ENCODE peak calls at places on chromosomes 2 and 18, in nine cellular contexts. Y is fibroblast of lung; B is B cell; S is brain microvascular endothelial cell; H is activated naive CD8-positive, alpha-beta T cell treated with anti-CD3 and anti-CD28 coated beads, Interleukin-2, amount 50 U/mL, for 24 hours; Q is astrocyte of the spinal cord; T is GM06990; Z is epithelial cell of esophagus; N is GM03348. J is an unnamed sample.

GRCh38 chr2:217931846-217932560 is 70.8 kb downstream of the TNS1 start:
- DNase-seq in Y (no peak), B (no peak), S (no peak), H (no peak), Q (no peak), T (no peak), Z (no peak), N (no peak), J (no peak)

GRCh38 chr2:37720533-37721218 is 49.2 kb upstream of the CDC42EP3 start:
- DNase-seq in Y (peak; percentile 12), B (no peak), S (no peak), H (no peak), Q (no peak), T (no peak), Z (no peak), N (peak; percentile 25), J (no peak)

GRCh38 chr18:62510744-62511143 is 12.1 kb upstream of the ZCCHC2 start:
- DNase-seq in Y (no peak), B (no peak), S (no peak), H (no peak), Q (no peak), T (no peak), Z (peak; percentile 41), N (no peak), J (no peak)

GRCh38 chr2:68709421-68709911 is 25.1 kb upstream of the ARHGAP25 start:
- DNase-seq in Y (peak; percentile 41), B (peak; percentile 48), S (peak; percentile 24), H (no peak), Q (peak; percentile 53), T (no peak), Z (peak; percentile 57), N (peak; percentile 65), J (no peak)

GRCh38 chr2:120869659-120870466 is 134.2 kb downstream of the GLI2 start:
- DNase-seq in Y (no peak), B (no peak), S (no peak), H (no peak), Q (no peak), T (no peak), Z (no peak), N (no peak), J (no peak)

GRCh38 chr2:38171208-38171858 is 95.4 kb upstream of the CYP1B1 start:
- DNase-seq in Y (peak; percentile 18), B (no peak), S (no peak), H (no peak), Q (peak; percentile 69), T (no peak), Z (no peak), N (no peak), J (no peak)

GRCh38 chr2:237026981-237027711 is 58.5 kb upstream of the COPS8 start:
- DNase-seq in Y (peak; percentile 65), B (peak; percentile 32), S (peak; percentile 83), H (peak; percentile 40), Q (peak; percentile 80), T (no peak), Z (peak; percentile 85), N (peak; percentile 84), J (no peak)

GRCh38 chr18:21112140-21112473 is 494 bp upstream of the ROCK1 start:
- DNase-seq in Y (no peak), B (no peak), S (no peak), H (peak; percentile 52), Q (no peak), T (no peak), Z (no peak), N (peak; percentile 52), J (no peak)

GRCh38 chr18:74906189-74906588 is 302.8 kb downstream of the PTGR3 start:
- DNase-seq in Y (peak; percentile 11), B (no peak), S (no peak), H (no peak), Q (peak; percentile 33), T (no peak), Z (peak; percentile 66), N (no peak), J (no peak)

GRCh38 chr2:176553685-176554106 is 284.5 kb downstream of the MTX2 start:
- DNase-seq in Y (peak; percentile 53), B (peak; percentile 37), S (peak; percentile 14), H (peak; percentile 39), Q (peak; percentile 71), T (peak; percentile 8), Z (peak; percentile 57), N (peak; percentile 77), J (no peak)

GRCh38 chr18:10927290-10927979 is 221.9 kb downstream of the PIEZO2 start:
- DNase-seq in Y (peak; percentile 89), B (no peak), S (peak; percentile 73), H (no peak), Q (peak; percentile 88), T (peak; percentile 33), Z (no peak), N (peak; percentile 66), J (no peak)

J was measured in GOT3.